ENCODE peak calls at places on chromosomes 3 and 15, in four cellular contexts. T is progenitor cell of endocrine pancreas, Y is AG04449, U is RWPE1. C is an unnamed sample.

GRCh38 chr3:134312873-134313838 is 61.1 kb downstream of the AMOTL2 start:
- DNase-seq in T (peak), Y (no peak), U (peak), C (no peak)

GRCh38 chr3:158659454-158660237 is 12.8 kb downstream of the LXN start:
- DNase-seq in T (no peak), Y (peak), U (peak), C (no peak)

GRCh38 chr3:164752814-164753213 is 325.5 kb downstream of the SI start:
- DNase-seq in Y (no peak), T (no peak), U (no peak), C (no peak)

GRCh38 chr3:179452872-179453271 is 1.6 kb upstream of the GNB4 start:
- DNase-seq in T (no peak), U (no peak), Y (no peak), C (no peak)

GRCh38 chr15:68310178-68310810 is 32.7 kb downstream of the FEM1B start:
- DNase-seq in Y (no peak), U (no peak), T (no peak), C (no peak)

GRCh38 chr3:58524326-58524888 is 12.6 kb downstream of the ACOX2 start:
- DNase-seq in U (no peak), Y (no peak), T (no peak), C (no peak)

GRCh38 chr15:63324770-63325169 is 47.4 kb downstream of the APH1B start:
- DNase-seq in Y (no peak), T (no peak), U (no peak), C (no peak)

GRCh38 chr15:63037996-63038720 is 4.4 kb upstream of the TPM1 start:
- DNase-seq in Y (no peak), U (peak), T (no peak), C (no peak)

GRCh38 chr3:172257638-172258400 is 190.4 kb downstream of the GHSR start:
- DNase-seq in T (no peak), Y (peak), U (no peak), C (no peak)

GRCh38 chr3:64022451-64023186 is 675 bp downstream of the PSMD6 start:
- DNase-seq in Y (no peak), U (no peak), T (no peak), C (no peak)

GRCh38 chr15:52019394-52020252 is 604 bp downstream of the MAPK6 start:
- DNase-seq in U (peak), Y (no peak), T (peak), C (no peak)

GRCh38 chr15:47484119-47484518 is 233.2 kb upstream of the SEMA6D start:
- DNase-seq in T (no peak), U (no peak), Y (no peak), C (no peak)

GRCh38 chr3:64185436-64185835 is 39.8 kb downstream of the PRICKLE2 start:
- DNase-seq in Y (no peak), U (no peak), T (no peak), C (no peak)

GRCh38 chr3:64026346-64026745 is 3.1 kb upstream of the PSMD6 start:
- DNase-seq in Y (no peak), T (no peak), U (no peak), C (no peak)

GRCh38 chr15:66025972-66026371 is 156.7 kb downstream of the RAB11A start:
- DNase-seq in Y (no peak), U (no peak), T (no peak), C (no peak)

GRCh38 chr3:105274958-105275357 is 91.8 kb upstream of the ALCAM start:
- DNase-seq in Y (peak), U (peak), T (no peak), C (peak)
- TF ChIP-seq CTCF in Y (no peak), U (no peak), T (no peak), C (no peak)

DNA sequence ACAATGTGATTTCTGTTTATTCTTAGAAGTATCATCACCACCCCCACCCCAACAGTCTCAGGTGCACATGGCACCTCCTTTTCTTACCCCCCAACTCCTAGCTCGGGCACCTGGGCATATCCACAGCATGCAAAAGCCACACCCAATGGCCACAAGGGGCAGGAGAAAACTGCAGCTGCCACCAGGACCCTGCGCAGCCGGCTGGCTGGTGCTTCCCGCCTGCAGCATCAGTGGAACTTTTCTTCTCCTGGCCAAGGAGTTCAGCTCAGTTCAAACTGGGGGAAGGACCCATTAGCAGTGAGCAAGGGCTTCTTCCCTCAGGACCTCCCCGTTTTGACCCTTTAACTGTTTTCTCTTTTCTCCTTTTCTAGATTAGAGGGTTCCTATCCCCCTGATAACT is 44.8 kb downstream of the TM4SF18 start:
- DNase-seq in Y (no peak), T (no peak), U (no peak), C (no peak)
- TF ChIP-seq CTCF in Y (no peak), T (no peak), U (no peak), C (no peak)

DNA sequence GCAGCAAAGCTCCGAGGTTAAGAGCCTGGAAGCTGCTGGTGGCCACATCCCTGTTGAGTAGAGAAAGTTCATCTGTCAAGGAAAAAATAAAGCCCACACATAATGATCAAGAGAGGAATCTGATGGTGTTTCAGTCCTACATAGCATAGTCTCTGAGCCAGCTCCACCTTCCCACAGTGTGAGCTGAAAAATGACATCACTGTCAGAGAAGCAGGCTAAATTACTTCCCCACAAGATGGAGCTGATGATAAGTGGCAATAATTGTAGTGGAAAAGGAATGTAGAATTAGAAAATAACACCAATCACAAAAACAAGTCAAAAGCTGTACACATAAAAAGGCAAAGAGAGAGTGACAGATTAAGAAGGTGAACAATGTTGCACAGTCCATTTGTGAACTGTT is 84.5 kb downstream of the AQP9 start:
- DNase-seq in T (no peak), Y (no peak), U (no peak), C (no peak)
- TF ChIP-seq CTCF in T (no peak), Y (no peak), U (no peak), C (peak)

GRCh38 chr3:139318826-139319225 is 25.0 kb upstream of the MRPS22 start:
- DNase-seq in T (no peak), U (no peak), Y (no peak), C (no peak)

GRCh38 chr3:139318431-139318816 is 25.4 kb upstream of the MRPS22 start:
- DNase-seq in Y (no peak), T (no peak), U (peak), C (no peak)

GRCh38 chr3:139320551-139321309 is 23.1 kb upstream of the MRPS22 start:
- DNase-seq in T (no peak), U (no peak), Y (no peak), C (no peak)

GRCh38 chr3:139317660-139318430 is 26.0 kb upstream of the MRPS22 start:
- DNase-seq in U (peak), Y (no peak), T (no peak), C (no peak)

DNA sequence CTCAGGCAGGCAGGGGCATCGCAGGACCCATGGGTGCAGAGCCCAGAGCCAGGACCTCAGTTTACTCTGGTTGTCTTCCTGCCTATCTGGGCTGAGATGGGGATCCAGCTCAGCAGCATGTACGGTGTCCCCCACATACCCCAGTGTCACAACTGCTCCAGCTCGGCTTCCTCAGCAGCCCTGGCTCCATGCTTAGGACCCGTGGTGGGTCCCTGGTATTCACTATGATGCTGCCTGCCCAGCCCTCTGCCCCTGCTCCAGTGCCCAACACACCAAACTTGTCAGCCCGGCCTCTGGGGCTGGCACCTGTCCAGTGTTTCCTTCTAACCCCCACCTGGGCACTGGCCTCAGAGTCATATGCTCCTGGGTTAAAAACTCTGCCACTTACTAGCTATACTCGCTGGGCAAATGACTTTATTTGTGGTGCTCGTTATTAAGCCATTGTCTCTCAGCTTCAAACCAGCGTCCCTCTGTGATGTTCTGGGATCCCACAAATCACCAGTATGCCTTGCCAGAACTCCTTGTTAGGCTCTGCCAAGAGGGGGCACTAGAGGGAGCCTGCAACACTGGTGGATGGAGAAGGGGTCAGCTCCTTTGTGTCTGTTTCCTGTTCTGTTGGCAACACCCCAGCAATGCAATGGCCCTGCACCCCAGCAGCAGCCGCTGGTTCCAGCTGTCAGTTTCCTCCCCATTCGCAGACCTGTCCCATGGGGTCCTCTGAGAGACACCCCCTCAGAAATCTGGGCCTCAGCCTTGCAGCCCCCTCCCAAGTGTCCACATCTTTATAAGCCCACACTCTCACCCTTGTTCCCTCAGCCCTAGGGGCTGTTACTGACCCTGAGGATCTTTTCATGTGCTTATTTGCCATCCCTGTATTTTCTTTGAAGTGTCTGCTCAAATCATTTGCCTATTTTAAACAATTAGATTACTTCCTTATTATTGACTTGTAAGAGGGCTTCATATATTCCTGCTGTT is 24.1 kb upstream of the MRPS22 start:
- DNase-seq in T (no peak), U (no peak), Y (no peak), C (no peak)
- TF ChIP-seq CTCF in T (peak), U (no peak), Y (peak), C (peak)

GRCh38 chr15:93331545-93332117 is 242.6 kb upstream of the RGMA start:
- DNase-seq in T (peak), Y (no peak), U (no peak), C (no peak)

GRCh38 chr15:93330862-93331544 is 242.0 kb upstream of the RGMA start:
- DNase-seq in Y (no peak), T (no peak), U (no peak), C (no peak)

GRCh38 chr15:93333826-93334225 is 244.8 kb upstream of the RGMA start:
- DNase-seq in Y (no peak), U (no peak), T (no peak), C (no peak)
- TF ChIP-seq CTCF in Y (peak), U (no peak), T (peak), C (no peak)

DNA sequence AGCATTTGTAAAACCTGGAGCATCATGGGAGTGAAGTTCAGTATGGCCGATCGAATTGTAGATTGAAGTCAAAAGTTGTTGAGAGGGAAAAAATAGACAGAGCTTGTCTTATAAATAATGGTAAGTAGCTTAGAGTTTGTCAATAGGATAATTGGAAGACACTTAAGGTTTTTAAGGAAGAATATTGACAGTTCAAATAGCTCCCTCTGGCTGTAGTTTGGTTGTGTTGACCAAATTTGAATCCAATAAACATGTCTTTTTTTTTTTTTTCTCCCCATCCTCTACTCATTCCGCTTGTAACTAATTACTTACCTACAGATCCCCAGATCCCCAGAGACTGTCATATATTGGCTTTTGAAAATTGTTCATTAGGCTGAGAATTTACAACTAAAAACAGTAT is 677.0 kb downstream of the AGBL1 start:
- DNase-seq in U (no peak), T (no peak), Y (no peak), C (no peak)
- TF ChIP-seq CTCF in U (peak), T (no peak), Y (no peak), C (no peak)

GRCh38 chr3:32239638-32240550 is 1.4 kb downstream of the CMTM8 start:
- DNase-seq in T (peak), U (peak), Y (no peak), C (no peak)
- TF ChIP-seq CTCF in T (peak), U (peak), Y (peak), C (peak)

GRCh38 chr3:31531992-31532586 is 636 bp upstream of the STT3B start:
- DNase-seq in Y (peak), T (peak), U (peak), C (peak)
- TF ChIP-seq CTCF in Y (no peak), T (peak), U (peak), C (no peak)

DNA sequence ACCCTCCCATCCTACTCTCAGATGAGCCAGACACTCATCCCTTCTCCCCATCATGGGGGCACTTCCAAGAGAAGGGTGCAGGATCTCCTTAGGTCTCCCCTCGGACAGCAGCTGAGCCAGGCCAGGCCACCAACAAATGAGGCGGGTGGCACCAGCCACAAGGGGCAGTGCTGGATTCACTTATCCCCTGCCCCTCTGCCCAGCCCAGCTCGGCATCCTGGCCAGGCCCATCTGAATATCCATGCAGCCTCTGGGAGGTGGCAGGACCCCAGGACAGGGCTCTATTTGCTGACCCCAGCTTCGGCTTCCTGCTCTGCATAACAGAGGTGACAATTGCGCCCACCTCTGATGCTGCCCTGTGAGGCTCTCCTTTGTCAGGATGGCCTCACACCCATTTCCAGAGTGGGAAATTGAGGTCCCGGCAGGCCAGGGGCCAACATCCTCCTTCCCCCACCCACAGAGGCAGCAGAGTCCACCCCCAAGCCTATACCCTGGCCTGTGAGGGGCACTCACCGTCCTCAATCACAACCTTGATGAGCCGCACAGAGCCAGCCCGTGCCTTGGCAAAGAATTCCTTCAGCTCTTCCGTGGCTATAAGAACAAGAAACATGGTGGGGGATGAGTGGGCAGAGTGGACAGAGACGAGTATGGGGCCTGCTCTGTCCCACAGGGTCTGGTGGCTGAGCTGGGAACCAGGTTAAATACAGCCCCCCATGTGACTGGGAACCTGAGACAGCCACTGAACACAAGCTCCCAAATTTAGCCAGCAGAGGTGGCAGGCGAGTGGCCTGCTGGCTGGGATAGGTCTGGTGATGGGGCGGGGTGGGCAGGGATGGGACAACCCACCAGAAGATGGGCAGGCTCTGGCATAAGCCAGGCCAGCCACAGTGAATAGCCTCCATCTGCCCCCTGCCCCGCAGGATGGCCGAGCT is 4.2 kb downstream of the TWF2 start:
- DNase-seq in U (no peak), Y (no peak), T (no peak), C (no peak)
- TF ChIP-seq CTCF in U (no peak), Y (no peak), T (no peak), C (no peak)